ENCODE peak calls at places on chromosomes 5 and 9, in five cellular contexts. M, P, C, D and B are unnamed samples.

GRCh38 chr5:1882337-1883119 is at the start of gene IRX4:
- DNase-seq in M (peak), P (peak), C (peak), D (no peak), B (no peak)

GRCh38 chr9:93681316-93682154 is 105.2 kb downstream of the PHF2 start:
- DNase-seq in M (no peak), P (peak), C (no peak), D (no peak), B (no peak)

GRCh38 chr9:33752130-33752637 is 43.2 kb upstream of the PRSS3 start:
- DNase-seq in M (no peak), P (no peak), C (no peak), D (no peak), B (no peak)

GRCh38 chr5:113427871-113428574 is 6.8 kb downstream of the TSSK1B start:
- DNase-seq in M (no peak), P (no peak), C (no peak), D (no peak), B (no peak)

GRCh38 chr9:109815366-109815947 is 35.5 kb downstream of the PALM2AKAP2 start:
- DNase-seq in M (no peak), P (no peak), C (no peak), D (no peak), B (no peak)

GRCh38 chr5:174945853-174946252 is 221.5 kb downstream of the MSX2 start:
- DNase-seq in M (no peak), P (no peak), C (no peak), D (no peak), B (no peak)

GRCh38 chr5:68046445-68046844 is 169.1 kb upstream of the PIK3R1 start:
- DNase-seq in M (peak), P (no peak), C (no peak), D (peak), B (peak)

GRCh38 chr5:59807806-59808205 is 85.7 kb downstream of the PDE4D start:
- DNase-seq in M (no peak), P (no peak), C (no peak), D (no peak), B (no peak)

GRCh38 chr5:54518146-54519082 is 855 bp downstream of the SNX18 start:
- DNase-seq in M (no peak), P (peak), C (peak), D (no peak), B (no peak)

GRCh38 chr5:104297076-104297475 is 734.5 kb upstream of the NUDT12 start:
- DNase-seq in M (peak), P (no peak), C (no peak), D (no peak), B (no peak)

GRCh38 chr5:78650562-78650930 is 2.0 kb upstream of the LHFPL2 start:
- DNase-seq in M (no peak), P (no peak), C (no peak), D (no peak), B (no peak)

GRCh38 chr5:156581725-156582124 is 254.8 kb downstream of the SGCD start:
- DNase-seq in M (no peak), P (no peak), C (no peak), D (no peak), B (no peak)

GRCh38 chr9:112366591-112366990 is 13.3 kb upstream of the HSDL2 start:
- DNase-seq in M (peak), P (no peak), C (peak), D (no peak), B (no peak)

GRCh38 chr5:50905996-50906395 is 239.6 kb downstream of the PARP8 start:
- DNase-seq in M (no peak), P (no peak), C (no peak), D (no peak), B (no peak)

GRCh38 chr5:69049796-69050195 is 44.0 kb upstream of the SLC30A5 start:
- DNase-seq in M (no peak), P (no peak), C (no peak), D (no peak), B (no peak)

GRCh38 chr5:107542831-107543231 is 127.9 kb downstream of the EFNA5 start:
- DNase-seq in M (no peak), P (no peak), C (no peak), D (no peak), B (no peak)

GRCh38 chr5:93044860-93045666 is 536.0 kb downstream of the NR2F1-AS1 start:
- DNase-seq in M (no peak), P (peak), C (no peak), D (no peak), B (no peak)

GRCh38 chr9:113593682-113594281 is 130.3 kb downstream of the RGS3 start:
- DNase-seq in M (peak), P (peak), C (peak), D (peak), B (no peak)

GRCh38 chr9:106874657-106875056 is 11.7 kb downstream of the ZNF462 start:
- DNase-seq in M (no peak), P (no peak), C (no peak), D (no peak), B (no peak)

GRCh38 chr9:136852664-136853595 is 784 bp downstream of the MAMDC4 start:
- DNase-seq in M (no peak), P (no peak), C (no peak), D (no peak), B (no peak)

GRCh38 chr5:135131801-135132675 is 98.0 kb upstream of the PITX1 start:
- DNase-seq in M (no peak), P (no peak), C (no peak), D (no peak), B (peak)

GRCh38 chr5:124372457-124372856 is 374.0 kb downstream of the ZNF608 start:
- DNase-seq in M (no peak), P (no peak), C (no peak), D (no peak), B (no peak)

GRCh38 chr5:4893063-4893744 is 246.9 kb upstream of the ADAMTS16 start:
- DNase-seq in M (no peak), P (no peak), C (no peak), D (no peak), B (no peak)

GRCh38 chr5:12625667-12626263 is 721.5 kb upstream of the CTNND2 start:
- DNase-seq in M (no peak), P (no peak), C (peak), D (no peak), B (no peak)

GRCh38 chr5:37492778-37493555 is 113.8 kb downstream of the WDR70 start:
- DNase-seq in M (no peak), P (no peak), C (no peak), D (no peak), B (no peak)

GRCh38 chr5:143354025-143354424 is 49.5 kb downstream of the NR3C1 start:
- DNase-seq in M (no peak), P (no peak), C (no peak), D (no peak), B (no peak)

GRCh38 chr9:34540826-34541225 is 18.0 kb upstream of the ENHO start:
- DNase-seq in M (no peak), P (peak), C (no peak), D (no peak), B (no peak)

GRCh38 chr5:127307868-127308267 is 17.3 kb downstream of the MEGF10 start:
- DNase-seq in M (no peak), P (no peak), C (peak), D (no peak), B (no peak)

GRCh38 chr9:78296208-78296892 is 575 bp upstream of the PSAT1 start:
- DNase-seq in M (no peak), P (peak), C (peak), D (no peak), B (no peak)

GRCh38 chr9:130260816-130261765 is 4.5 kb upstream of the HMCN2 start:
- DNase-seq in M (no peak), P (no peak), C (no peak), D (no peak), B (no peak)

GRCh38 chr9:129726322-129727160 is 26.3 kb downstream of the PTGES start:
- DNase-seq in M (peak), P (peak), C (peak), D (peak), B (peak)

GRCh38 chr5:141402553-141403328 is at the start of gene PCDHGA9:
- DNase-seq in M (peak), P (peak), C (peak), D (no peak), B (no peak)

GRCh38 chr5:117539692-117540091 is 965.1 kb upstream of the SEMA6A start:
- DNase-seq in M (no peak), P (no peak), C (no peak), D (no peak), B (no peak)

GRCh38 chr9:89453452-89453851 is 44.5 kb downstream of the SEMA4D start:
- DNase-seq in M (no peak), P (no peak), C (no peak), D (no peak), B (no peak)

GRCh38 chr5:163347671-163348070 is 89.7 kb upstream of the CCNG1 start:
- DNase-seq in M (peak), P (peak), C (peak), D (peak), B (peak)

GRCh38 chr5:142719836-142720330 is 34.0 kb upstream of the FGF1 start:
- DNase-seq in M (no peak), P (no peak), C (no peak), D (no peak), B (no peak)

GRCh38 chr9:14719231-14719923 is 3.2 kb downstream of the CER1 start:
- DNase-seq in M (no peak), P (no peak), C (no peak), D (no peak), B (no peak)

GRCh38 chr9:14713187-14713799 is 9.2 kb downstream of the CER1 start:
- DNase-seq in M (no peak), P (no peak), C (no peak), D (no peak), B (no peak)

GRCh38 chr9:14710804-14711203 is 11.7 kb downstream of the CER1 start:
- DNase-seq in M (no peak), P (no peak), C (no peak), D (no peak), B (no peak)

GRCh38 chr9:14715102-14715501 is 7.4 kb downstream of the CER1 start:
- DNase-seq in M (no peak), P (no peak), C (no peak), D (no peak), B (no peak)
- TF ChIP-seq POLR2AphosphoS5 in M (no peak), P (no peak), C (no peak), D (no peak), B (no peak)

DNA sequence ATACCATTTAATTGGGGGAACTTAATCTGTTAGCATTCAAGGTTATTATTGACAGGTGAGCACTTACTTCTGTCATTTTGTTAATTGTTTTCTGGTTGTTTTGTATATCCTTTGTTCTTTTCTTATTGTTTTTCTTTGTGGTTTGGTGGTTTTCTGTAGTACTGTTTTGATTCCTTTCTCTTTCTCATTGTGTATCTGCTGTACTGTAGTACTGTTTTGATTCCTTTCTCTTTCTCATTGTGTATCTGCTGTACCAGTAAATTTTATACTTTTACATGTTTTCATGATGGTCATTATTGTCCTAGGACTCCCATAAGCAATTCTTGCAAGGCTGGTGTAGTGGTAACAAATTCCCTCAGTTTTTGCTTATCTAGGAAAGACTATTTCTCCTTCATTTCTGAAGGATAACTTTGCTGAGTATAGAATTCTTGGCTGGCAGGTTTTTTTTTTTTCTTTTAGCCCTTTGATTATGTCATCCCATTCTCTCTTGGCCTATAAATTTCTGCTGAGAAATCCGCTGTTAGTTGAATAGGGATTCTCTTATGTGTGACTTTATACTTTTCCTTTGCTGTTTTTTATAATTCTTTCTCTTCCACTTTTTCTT is 24.1 kb upstream of the CACNA1B start:
- DNase-seq in M (no peak), P (no peak), C (no peak), D (no peak), B (no peak)
- TF ChIP-seq REST in M (no peak), P (no peak), C (no peak), D (no peak), B (no peak)

GRCh38 chr5:116084891-116085715 is at the start of gene COMMD10:
- DNase-seq in M (peak), P (peak), C (peak), D (peak), B (peak)
- TF ChIP-seq POLR2AphosphoS5 in M (peak), P (peak), C (peak), D (peak), B (peak)

DNA sequence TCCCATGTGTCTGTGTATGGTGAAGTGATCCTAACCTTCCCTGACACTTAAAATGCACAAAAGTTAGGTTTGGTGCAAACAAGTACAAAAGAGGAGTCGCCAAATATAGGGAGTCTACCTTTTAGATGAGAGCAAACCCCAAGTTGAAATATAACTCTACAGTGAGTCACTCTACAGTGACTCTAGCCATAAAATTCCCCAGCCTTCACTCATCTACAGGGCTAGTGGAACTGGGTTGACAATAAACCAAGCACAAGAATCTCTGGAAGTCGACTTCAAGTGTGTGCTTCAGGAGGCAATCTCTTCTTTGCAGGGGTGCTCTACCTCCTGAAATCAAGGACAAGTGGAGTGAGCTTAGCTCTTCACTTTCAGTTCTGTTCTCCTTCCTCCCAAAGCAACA is 3.3 kb downstream of the SHISAL2B start:
- DNase-seq in M (no peak), P (no peak), C (no peak), D (no peak), B (no peak)
- TF ChIP-seq REST in M (no peak), P (no peak), C (no peak), D (no peak), B (no peak)

GRCh38 chr9:128276574-128277270 is 646 bp downstream of the SWI5 start:
- DNase-seq in M (no peak), P (peak), C (peak), D (no peak), B (no peak)

GRCh38 chr9:128274245-128274644 is 1.6 kb downstream of the GOLGA2 start:
- DNase-seq in M (no peak), P (no peak), C (no peak), D (no peak), B (no peak)

GRCh38 chr9:128276008-128276573 is at the start of gene SWI5:
- DNase-seq in M (peak), P (peak), C (peak), D (peak), B (peak)

GRCh38 chr9:128271512-128271911 is 4.3 kb downstream of the GOLGA2 start:
- DNase-seq in M (no peak), P (no peak), C (no peak), D (no peak), B (no peak)

GRCh38 chr9:128275198-128276007 is at the start of gene GOLGA2:
- DNase-seq in M (peak), P (peak), C (peak), D (no peak), B (no peak)
- TF ChIP-seq POLR2AphosphoS5 in M (peak), P (no peak), C (no peak), D (no peak), B (no peak)

DNA sequence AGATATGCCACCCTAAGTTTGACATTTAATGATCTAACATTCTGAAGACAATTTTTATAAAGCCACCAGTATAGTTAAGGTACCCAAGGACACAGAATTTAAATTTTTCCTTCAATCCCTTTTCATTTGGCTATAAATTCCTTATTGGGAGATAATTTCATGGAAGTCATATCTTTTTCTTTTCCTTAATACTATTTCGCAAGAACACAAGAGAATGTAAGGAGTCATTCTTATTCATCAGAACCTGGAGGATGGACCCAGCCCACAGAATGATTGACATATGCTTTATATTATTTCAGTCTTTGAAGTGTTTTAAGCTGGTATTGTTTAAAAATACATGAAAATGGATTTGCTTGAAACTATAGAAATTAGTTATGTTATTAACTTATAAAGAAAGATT is 79.6 kb downstream of the DROSHA start:
- DNase-seq in M (no peak), P (no peak), C (no peak), D (no peak), B (no peak)
- TF ChIP-seq REST in M (no peak), P (no peak), C (no peak), D (no peak), B (no peak)

GRCh38 chr9:121701736-121702261 is 50.4 kb downstream of the DAB2IP start:
- DNase-seq in M (no peak), P (no peak), C (no peak), D (no peak), B (no peak)

GRCh38 chr9:121700831-121701419 is 49.5 kb downstream of the DAB2IP start:
- DNase-seq in M (no peak), P (peak), C (no peak), D (no peak), B (no peak)

GRCh38 chr9:121698627-121699270 is 47.3 kb downstream of the DAB2IP start:
- DNase-seq in M (no peak), P (peak), C (peak), D (no peak), B (no peak)

GRCh38 chr9:121699271-121700164 is 48.1 kb downstream of the DAB2IP start:
- DNase-seq in M (no peak), P (peak), C (peak), D (no peak), B (peak)

GRCh38 chr9:121700165-121700830 is 48.9 kb downstream of the DAB2IP start:
- DNase-seq in M (no peak), P (peak), C (peak), D (no peak), B (no peak)
- TF ChIP-seq POLR2AphosphoS5 in M (peak), P (no peak), C (no peak), D (no peak), B (no peak)

GRCh38 chr5:148966937-148967336 is 95.9 kb downstream of the SH3TC2 start:
- DNase-seq in M (no peak), P (no peak), C (no peak), D (no peak), B (no peak)

GRCh38 chr5:148969291-148969690 is 93.6 kb downstream of the SH3TC2 start:
- DNase-seq in M (no peak), P (no peak), C (no peak), D (no peak), B (no peak)

GRCh38 chr5:148966348-148966747 is 96.5 kb downstream of the SH3TC2 start:
- DNase-seq in M (no peak), P (no peak), C (no peak), D (no peak), B (no peak)

GRCh38 chr5:148968311-148968710 is 94.6 kb downstream of the SH3TC2 start:
- DNase-seq in M (no peak), P (no peak), C (no peak), D (no peak), B (no peak)

DNA sequence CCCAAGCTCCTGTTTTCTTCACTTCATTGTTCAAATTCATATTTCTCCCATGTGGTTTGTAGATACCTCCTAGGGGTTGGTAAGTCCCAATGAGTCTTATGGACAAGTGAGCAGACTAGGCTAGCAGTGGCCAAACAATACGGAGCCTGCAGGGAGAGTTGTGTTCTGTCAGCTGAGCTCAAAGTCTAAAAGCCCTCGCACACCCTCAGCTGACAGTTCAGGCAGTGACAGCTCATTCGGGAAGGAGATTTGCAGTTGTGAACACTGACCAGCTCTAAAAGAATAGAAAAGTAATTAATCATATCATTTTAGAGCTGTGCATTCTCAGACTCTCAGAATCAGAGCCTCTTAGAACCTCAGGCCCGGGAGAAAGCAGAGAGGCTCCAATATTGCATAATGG is 95.1 kb downstream of the SH3TC2 start:
- DNase-seq in M (no peak), P (no peak), C (no peak), D (no peak), B (no peak)
- TF ChIP-seq REST in M (no peak), P (no peak), C (no peak), D (no peak), B (no peak)

DNA sequence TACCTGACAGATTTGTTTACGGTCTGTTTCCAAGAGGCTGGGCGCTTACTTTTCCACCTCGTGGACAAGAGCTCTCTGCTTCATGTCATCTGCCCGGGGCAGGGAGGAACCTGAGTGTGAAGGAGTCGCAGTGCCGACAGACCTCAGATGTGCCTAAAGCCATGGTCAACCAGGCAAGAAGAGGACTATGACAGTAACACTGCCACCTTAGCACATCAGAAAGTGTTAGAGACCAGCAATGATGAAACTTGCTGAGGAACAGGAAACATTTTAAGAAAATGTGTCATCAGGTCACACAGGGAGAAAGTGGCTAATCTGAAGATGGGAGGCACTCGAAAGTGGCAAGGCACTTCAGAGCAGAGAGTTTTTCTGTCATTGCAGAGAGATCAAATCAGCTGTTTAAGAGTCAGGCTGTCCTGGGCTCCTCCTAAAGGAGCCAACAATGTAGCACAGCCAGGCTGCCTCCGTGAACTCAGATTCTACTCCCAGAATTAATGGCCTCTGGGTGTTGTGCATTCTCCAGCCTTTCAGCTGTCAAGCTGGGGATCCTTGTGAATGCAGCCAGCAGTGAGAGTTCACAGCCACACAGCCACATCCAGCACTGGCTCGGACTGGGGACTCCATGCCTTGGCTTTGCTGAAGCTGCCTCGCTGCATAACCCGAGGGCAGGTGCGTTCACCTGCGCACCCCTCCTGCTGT is 94.6 kb downstream of the RAPGEF1 start:
- DNase-seq in M (no peak), P (no peak), C (no peak), D (no peak), B (no peak)
- TF ChIP-seq POLR2AphosphoS5 in M (no peak), P (no peak), C (no peak), D (no peak), B (no peak)